ENCODE peak calls at places on chromosomes 1 and 21, in eight cellular contexts. Q is CD4-positive, CD25-positive, alpha-beta regulatory T cell; F is right lobe of liver; E is CD8-positive, alpha-beta memory T cell; K is aorta; V is cardiac muscle cell; T is mammary epithelial cell; H is CD8-positive, alpha-beta T cell. X is an unnamed sample. For H3K4me1, the result is how much of the 10 kb centered on the place peaks cover.

GRCh38 chr1:211511947-211512346 is 20.0 kb upstream of the RD3 start:
- DNase-seq in Q (no peak), F (no peak), E (no peak), K (no peak), V (no peak), T (peak), H (no peak), X (no peak)

GRCh38 chr1:42735477-42736105 is 4.4 kb downstream of the CLDN19 start:
- DNase-seq in Q (no peak), F (no peak), E (no peak), K (no peak), V (no peak), T (peak), H (no peak), X (no peak)

GRCh38 chr1:28913786-28914227 is 562 bp upstream of the EPB41 start:
- DNase-seq in Q (no peak), F (no peak), E (no peak), K (no peak), V (no peak), T (no peak), H (no peak), X (no peak)

GRCh38 chr1:28887835-28888682 is 26.3 kb upstream of the EPB41 start:
- DNase-seq in Q (no peak), F (peak), E (no peak), K (no peak), V (peak), T (no peak), H (no peak), X (peak)

GRCh38 chr1:201916649-201917249 is 28.1 kb downstream of the SHISA4 start:
- DNase-seq in Q (no peak), F (peak), E (no peak), K (peak), V (peak), T (peak), H (no peak), X (peak)

GRCh38 chr1:228142616-228143203 is 2.6 kb downstream of the GUK1 start:
- DNase-seq in Q (no peak), F (no peak), E (no peak), K (no peak), V (no peak), T (no peak), H (peak), X (no peak)

GRCh38 chr1:17908945-17909344 is 153.8 kb downstream of the ACTL8 start:
- DNase-seq in Q (no peak), F (no peak), E (no peak), K (peak), V (no peak), T (no peak), H (no peak), X (no peak)

GRCh38 chr1:93374334-93375106 is 28.8 kb downstream of the DR1 start:
- DNase-seq in Q (no peak), F (no peak), E (no peak), K (no peak), V (no peak), T (no peak), H (no peak), X (no peak)

GRCh38 chr1:211742272-211742671 is 66.9 kb upstream of the NEK2 start:
- DNase-seq in Q (no peak), F (no peak), E (no peak), K (no peak), V (no peak), T (no peak), H (no peak), X (no peak)

GRCh38 chr1:58755468-58755872 is 28.4 kb downstream of the JUN start:
- DNase-seq in Q (no peak), F (no peak), E (peak), K (peak), V (no peak), T (peak), H (peak), X (peak)

GRCh38 chr21:34889537-34890257 is 159.4 kb downstream of the RUNX1 start:
- DNase-seq in Q (peak), F (peak), E (peak), K (peak), V (peak), T (peak), H (peak), X (peak)

GRCh38 chr1:199735660-199736059 is 291.9 kb upstream of the NR5A2 start:
- DNase-seq in Q (no peak), F (no peak), E (no peak), K (no peak), V (no peak), T (no peak), H (no peak), X (no peak)

GRCh38 chr1:41666991-41667631 is 182.6 kb upstream of the EDN2 start:
- DNase-seq in Q (no peak), F (no peak), E (peak), K (no peak), V (no peak), T (peak), H (no peak), X (no peak)

GRCh38 chr1:191707288-191707687 is 451.0 kb upstream of the RGS18 start:
- DNase-seq in Q (no peak), F (no peak), E (no peak), K (no peak), V (no peak), T (no peak), H (no peak), X (no peak)

GRCh38 chr1:171715813-171716251 is 26.0 kb downstream of the VAMP4 start:
- DNase-seq in Q (no peak), F (no peak), E (no peak), K (no peak), V (peak), T (peak), H (no peak), X (no peak)

GRCh38 chr1:43636006-43636641 is 13.8 kb upstream of the KDM4A start:
- DNase-seq in Q (no peak), F (no peak), E (no peak), K (no peak), V (no peak), T (no peak), H (no peak), X (no peak)

GRCh38 chr1:25893072-25893604 is 13.1 kb downstream of the STMN1 start:
- DNase-seq in Q (no peak), F (no peak), E (no peak), K (no peak), V (no peak), T (no peak), H (no peak), X (no peak)

GRCh38 chr1:71908871-71909390 is 373.4 kb downstream of the NEGR1 start:
- DNase-seq in Q (no peak), F (no peak), E (no peak), K (no peak), V (no peak), T (no peak), H (no peak), X (no peak)

GRCh38 chr1:51910618-51911017 is 32.1 kb upstream of the NRDC start:
- DNase-seq in Q (no peak), F (no peak), E (no peak), K (no peak), V (no peak), T (no peak), H (no peak), X (no peak)

GRCh38 chr1:209428241-209428921 is 155.1 kb upstream of the CAMK1G start:
- DNase-seq in Q (no peak), F (no peak), E (no peak), K (no peak), V (no peak), T (peak), H (no peak), X (no peak)

GRCh38 chr1:1833916-1834325 is 55.7 kb upstream of the NADK start:
- DNase-seq in Q (no peak), F (no peak), E (no peak), K (no peak), V (no peak), T (no peak), H (no peak), X (no peak)

GRCh38 chr1:180969429-180969828 is 53.2 kb downstream of the STX6 start:
- DNase-seq in Q (no peak), F (no peak), E (no peak), K (no peak), V (no peak), T (no peak), H (no peak), X (no peak)

GRCh38 chr1:214475331-214475730 is 76.1 kb downstream of the PTPN14 start:
- DNase-seq in Q (no peak), F (no peak), E (no peak), K (no peak), V (no peak), T (peak), H (no peak), X (no peak)

GRCh38 chr1:214476229-214476957 is 75.0 kb downstream of the PTPN14 start:
- DNase-seq in Q (no peak), F (no peak), E (no peak), K (no peak), V (no peak), T (peak), H (no peak), X (no peak)

GRCh38 chr1:214473392-214473791 is 78.0 kb downstream of the PTPN14 start:
- DNase-seq in Q (no peak), F (no peak), E (no peak), K (no peak), V (no peak), T (peak), H (no peak), X (no peak)

GRCh38 chr1:214475746-214476145 is 75.7 kb downstream of the PTPN14 start:
- DNase-seq in Q (no peak), F (no peak), E (no peak), K (no peak), V (no peak), T (no peak), H (no peak), X (no peak)

GRCh38 chr1:214474467-214474866 is 76.9 kb downstream of the PTPN14 start:
- DNase-seq in Q (no peak), F (no peak), E (no peak), K (no peak), V (no peak), T (no peak), H (no peak), X (no peak)
- H3K4me1 ChIP-seq in Q (under half), F (under half), E (under half), K (under half), V (under half), T (half or more), H (under half), X (under half)

GRCh38 chr1:231523816-231524215 is 4.7 kb upstream of the TSNAX start:
- DNase-seq in Q (no peak), F (no peak), E (no peak), K (no peak), V (no peak), T (no peak), H (no peak), X (no peak)

GRCh38 chr1:231522931-231523642 is 5.4 kb upstream of the TSNAX start:
- DNase-seq in Q (no peak), F (no peak), E (no peak), K (no peak), V (no peak), T (no peak), H (no peak), X (no peak)

GRCh38 chr1:231526536-231526935 is 1.9 kb upstream of the TSNAX start:
- DNase-seq in Q (no peak), F (no peak), E (no peak), K (no peak), V (no peak), T (no peak), H (no peak), X (no peak)

GRCh38 chr1:231528175-231529029 is at the start of gene TSNAX:
- DNase-seq in Q (peak), F (peak), E (peak), K (peak), V (peak), T (peak), H (peak), X (peak)

DNA sequence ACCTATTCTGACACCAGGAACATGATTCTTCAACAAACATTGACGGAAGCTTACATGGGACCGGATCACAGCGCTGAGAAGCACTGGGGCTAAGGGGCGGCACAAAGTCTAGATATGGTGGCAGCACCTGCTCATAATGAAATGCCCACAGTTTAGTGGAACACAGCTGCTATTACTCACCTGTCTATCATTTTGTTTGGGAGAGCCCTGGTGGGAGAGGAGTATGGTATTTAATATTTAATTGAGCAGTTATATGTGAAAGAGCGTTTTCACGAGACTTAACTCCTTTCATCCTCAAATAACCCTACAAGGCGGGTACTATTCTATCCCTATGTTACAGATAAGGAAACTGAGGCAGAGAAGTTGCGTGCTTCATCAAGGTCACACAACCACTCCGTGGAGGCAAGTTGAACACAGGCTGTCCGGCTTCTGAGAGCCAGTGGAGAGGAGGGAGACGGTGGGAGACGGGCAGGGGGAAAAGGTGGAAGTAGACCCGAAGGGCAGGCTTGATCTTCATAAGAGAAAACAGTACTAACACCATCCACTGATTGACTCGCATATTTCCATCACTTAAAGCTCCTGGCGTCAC is 789 bp upstream of the TSNAX start:
- DNase-seq in Q (no peak), F (no peak), E (no peak), K (no peak), V (no peak), T (no peak), H (no peak), X (no peak)
- H3K4me3 ChIP-seq in Q (peak), F (peak), E (peak), K (peak), V (peak), T (peak), H (peak), X (peak)

DNA sequence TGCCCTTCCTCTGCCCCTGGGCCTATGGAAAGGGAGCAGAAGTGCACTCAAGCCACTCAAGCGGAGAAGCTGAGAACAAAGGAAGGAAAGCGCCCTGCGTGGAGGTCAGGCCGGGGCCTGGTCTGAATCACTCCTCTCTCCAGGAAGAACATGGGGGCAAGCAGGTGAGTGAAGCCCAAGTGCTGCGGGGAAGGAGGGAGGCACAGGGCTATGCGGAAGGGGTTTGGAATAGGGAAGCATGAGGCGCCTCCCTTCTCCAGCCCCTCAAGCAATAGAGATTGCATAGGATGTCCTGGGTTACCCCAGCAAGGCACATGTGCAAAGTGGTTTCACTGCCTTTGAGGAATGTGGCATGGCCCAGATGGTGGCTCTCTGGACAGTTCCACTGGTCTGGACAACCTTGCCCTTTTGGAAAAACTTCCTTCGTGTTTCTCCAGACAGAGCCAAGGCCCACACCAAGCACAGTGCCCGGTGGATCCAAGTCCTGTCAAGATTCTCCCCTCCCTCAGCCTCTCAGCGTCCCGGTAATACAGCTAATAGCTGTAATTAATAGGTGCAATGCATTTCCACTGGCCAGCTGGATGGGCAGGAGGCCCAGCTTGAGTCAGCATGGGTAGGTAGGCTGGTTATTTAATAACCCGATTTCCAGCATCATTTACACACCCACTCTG is 13.7 kb downstream of the BLACAT1 start:
- DNase-seq in Q (no peak), F (no peak), E (no peak), K (no peak), V (no peak), T (no peak), H (no peak), X (peak)
- H3K4me1 ChIP-seq in Q (under half), F (under half), E (under half), K (under half), V (under half), T (half or more), H (under half), X (half or more)

GRCh38 chr21:44918581-44919033 is 2.1 kb downstream of the ITGB2 start:
- DNase-seq in Q (no peak), F (peak), E (no peak), K (no peak), V (no peak), T (no peak), H (no peak), X (peak)
- H3K4me3 ChIP-seq in Q (no peak), F (no peak), E (peak), K (no peak), V (no peak), T (no peak), H (peak), X (peak)

DNA sequence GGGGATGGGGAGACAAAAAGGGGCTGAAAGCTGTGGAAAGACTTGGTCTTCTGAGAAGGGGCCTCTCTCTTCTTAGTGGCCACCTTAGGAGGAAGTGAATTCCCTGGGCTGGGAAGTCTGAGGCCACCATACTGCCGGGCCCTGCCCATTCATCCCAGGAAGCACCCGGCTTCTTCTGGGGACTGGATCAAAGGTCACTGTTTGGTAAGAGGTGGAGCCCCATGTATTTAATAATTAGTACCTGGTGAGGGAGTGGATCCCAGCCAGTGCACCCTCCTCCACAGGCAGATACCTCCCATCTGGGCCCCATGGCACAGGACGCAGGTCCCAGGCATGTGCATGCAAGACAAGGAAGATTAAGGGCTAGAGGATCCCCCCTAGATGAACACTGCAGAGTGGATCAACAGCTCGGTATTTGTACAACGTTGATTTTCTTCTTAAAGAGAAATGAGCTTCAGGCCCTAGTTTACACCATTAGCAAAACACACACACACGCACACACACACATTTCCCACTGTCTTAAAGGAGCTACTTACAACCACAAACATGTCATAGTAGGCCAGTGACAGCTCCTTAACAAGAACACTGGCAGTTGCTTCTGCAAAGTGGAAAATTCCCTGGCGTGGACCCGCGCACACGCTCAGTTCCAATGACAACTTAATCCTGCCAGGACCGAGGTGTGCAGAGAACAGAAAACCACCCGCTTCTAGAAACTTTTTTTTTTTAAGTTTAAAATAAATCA is 90.6 kb downstream of the MRPL37 start:
- DNase-seq in Q (no peak), F (no peak), E (no peak), K (peak), V (no peak), T (no peak), H (no peak), X (no peak)
- H3K4me1 ChIP-seq in Q (under half), F (under half), E (half or more), K (under half), V (under half), T (under half), H (half or more), X (under half)

GRCh38 chr1:24318238-24318987 is 744 bp upstream of the GRHL3 start:
- DNase-seq in Q (no peak), F (no peak), E (no peak), K (no peak), V (no peak), T (peak), H (no peak), X (no peak)
- H3K4me3 ChIP-seq in Q (no peak), F (no peak), E (no peak), K (no peak), V (no peak), T (no peak), H (no peak), X (no peak)

GRCh38 chr21:24509131-24509530 is 1098.2 kb downstream of the MRPL39 start:
- DNase-seq in Q (no peak), F (no peak), E (no peak), K (no peak), V (no peak), T (no peak), H (no peak), X (no peak)

DNA sequence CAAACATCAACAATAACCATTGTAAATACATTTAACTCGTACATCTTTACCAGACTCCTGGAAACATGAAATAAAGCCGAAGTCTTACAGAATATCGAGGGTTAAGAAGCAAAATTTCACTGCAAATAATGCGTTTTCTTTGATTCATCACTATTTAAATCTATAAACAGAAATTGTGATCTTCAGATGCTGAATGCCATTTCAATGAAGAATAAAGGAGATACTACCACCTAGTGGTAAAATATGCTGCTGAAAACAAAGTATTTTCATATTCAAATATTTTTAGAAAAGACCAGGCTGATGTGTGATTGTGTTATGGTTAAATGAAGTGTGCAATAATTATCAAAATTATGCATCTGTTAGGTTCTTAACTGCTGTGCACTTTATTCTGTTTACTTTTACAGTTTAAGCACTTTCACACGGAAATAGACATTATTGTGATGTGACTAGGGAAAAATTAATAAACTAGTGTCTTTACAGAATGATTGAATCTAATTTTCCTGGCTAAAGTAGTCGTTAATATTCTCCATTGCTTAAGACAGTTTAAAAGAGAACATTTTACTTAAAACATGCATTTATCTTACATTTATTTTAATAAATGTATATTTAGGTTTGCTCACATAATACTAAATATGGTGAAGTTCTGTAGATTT is 1093.1 kb downstream of the MRPL39 start:
- DNase-seq in Q (no peak), F (no peak), E (no peak), K (no peak), V (peak), T (no peak), H (no peak), X (no peak)
- H3K4me1 ChIP-seq in Q (under half), F (under half), E (under half), K (under half), V (under half), T (under half), H (under half), X (under half)